ENCODE peak calls at places on chromosomes 12 and 14, in five cellular contexts. P is transverse colon, H is prostate gland, X is ovary, S is body of pancreas. Q is an unnamed sample.
A peak's percentile ranks its signal among the peaks of the same experiment; 100 is the strongest.

GRCh38 chr14:77615231-77616132 is 955 bp downstream of the SPTLC2 start:
- DNase-seq in P (peak; percentile 26), H (no peak), X (no peak), S (peak; percentile 7), Q (no peak)

GRCh38 chr14:38098074-38098846 is 109.4 kb upstream of the SSTR1 start:
- DNase-seq in P (no peak), H (no peak), X (no peak), S (no peak), Q (no peak)

GRCh38 chr12:70830221-70831061 is 90.1 kb downstream of the PTPRR start:
- DNase-seq in P (no peak), H (no peak), X (no peak), S (no peak), Q (no peak)

GRCh38 chr12:126338031-126338441 is 1272.8 kb downstream of the AACS start:
- DNase-seq in P (no peak), H (no peak), X (no peak), S (no peak), Q (no peak)

GRCh38 chr12:127280393-127281275 is 986.3 kb upstream of the TMEM132C start:
- DNase-seq in P (peak; percentile 70), H (no peak), X (peak; percentile 44), S (peak; percentile 42), Q (peak; percentile 64)

GRCh38 chr12:18343708-18344107 is 82.4 kb downstream of the PIK3C2G start:
- DNase-seq in P (peak; percentile 11), H (no peak), X (no peak), S (no peak), Q (no peak)

GRCh38 chr14:99235578-99235977 is 36.4 kb downstream of the BCL11B start:
- DNase-seq in P (no peak), H (no peak), X (no peak), S (no peak), Q (no peak)

GRCh38 chr14:50320279-50320678 is 8.2 kb downstream of the DMAC2L start:
- DNase-seq in P (no peak), H (no peak), X (no peak), S (no peak), Q (no peak)

GRCh38 chr12:54279632-54280400 is at the start of gene CBX5:
- DNase-seq in P (peak; percentile 99), H (peak; percentile 100), X (peak; percentile 99), S (peak; percentile 100), Q (peak; percentile 97)
- TF ChIP-seq POLR2A in P (peak; percentile 94), H (peak; percentile 92), X (peak; percentile 91), S (peak; percentile 57), Q (peak; percentile 76)

GRCh38 chr14:102180248-102180998 is 40.7 kb downstream of the WDR20 start:
- DNase-seq in P (no peak), H (no peak), X (no peak), S (no peak), Q (no peak)
- H3K27ac ChIP-seq in P (no peak overlapping the region), H (no peak overlapping the region), X (no peak overlapping the region), S (no peak overlapping the region), Q (no peak overlapping the region)

GRCh38 chr12:51814311-51815088 is 34.0 kb downstream of the FIGNL2 start:
- DNase-seq in P (peak; percentile 86), H (peak; percentile 41), X (peak; percentile 76), S (peak; percentile 84), Q (peak; percentile 90)
- TF ChIP-seq POLR2A in P (peak; percentile 38), H (no peak), X (no peak), S (peak; percentile 81), Q (no peak)

GRCh38 chr14:103556976-103557758 is 5.3 kb downstream of the BAG5 start:
- DNase-seq in P (no peak), H (no peak), X (no peak), S (no peak), Q (no peak)
- H3K27ac ChIP-seq in P (peak overlapping the region; percentile 59), H (peak overlapping the region; percentile 2), X (no peak overlapping the region), S (no peak overlapping the region), Q (no peak overlapping the region)

GRCh38 chr14:23302290-23303225 is at the start of gene PPP1R3E:
- DNase-seq in P (peak; percentile 88), H (peak; percentile 49), X (peak; percentile 80), S (peak; percentile 77), Q (peak; percentile 88)
- TF ChIP-seq POLR2A in P (peak; percentile 63), H (no peak), X (no peak), S (peak; percentile 4), Q (no peak)

GRCh38 chr12:130849561-130850417 is 10.7 kb upstream of the STX2 start:
- DNase-seq in P (no peak), H (no peak), X (no peak), S (peak; percentile 61), Q (no peak)

GRCh38 chr12:130850418-130851021 is 11.5 kb upstream of the STX2 start:
- DNase-seq in P (no peak), H (no peak), X (no peak), S (no peak), Q (no peak)

GRCh38 chr12:130846386-130846785 is 7.3 kb upstream of the STX2 start:
- DNase-seq in P (no peak), H (no peak), X (no peak), S (no peak), Q (no peak)

DNA sequence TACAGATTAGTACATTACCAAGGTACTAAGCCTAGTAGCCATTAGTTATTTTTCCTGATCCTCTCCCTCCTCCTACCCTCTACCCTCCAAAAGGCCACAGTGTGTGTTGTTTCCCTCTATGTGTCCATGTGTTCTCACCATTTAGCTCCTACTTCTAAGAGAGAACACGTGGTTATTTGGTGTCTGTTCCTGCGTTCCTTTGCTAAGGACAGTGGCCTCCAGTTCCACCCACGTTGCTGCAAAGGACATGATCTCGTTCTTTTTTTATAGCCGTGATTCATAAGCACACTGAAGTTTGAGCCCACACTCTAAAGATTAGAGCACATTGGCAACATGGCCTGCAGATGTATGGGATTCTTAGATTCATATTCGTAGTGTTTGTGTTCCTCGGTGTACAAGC is 8.0 kb upstream of the STX2 start:
- DNase-seq in P (no peak), H (no peak), X (no peak), S (no peak), Q (no peak)
- H3K27ac ChIP-seq in P (no peak overlapping the region), H (no peak overlapping the region), X (no peak overlapping the region), S (no peak overlapping the region), Q (no peak overlapping the region)

GRCh38 chr14:22427771-22428228 is 161.2 kb downstream of the DAD1 start:
- DNase-seq in P (no peak), H (peak; percentile 28), X (no peak), S (peak; percentile 53), Q (no peak)
- TF ChIP-seq POLR2A in P (no peak), H (no peak), X (no peak), S (no peak), Q (no peak)

GRCh38 chr14:89164168-89165074 is 252.6 kb downstream of the FOXN3 start:
- DNase-seq in P (no peak), H (no peak), X (no peak), S (no peak), Q (no peak)
- H3K27ac ChIP-seq in P (peak overlapping the region; percentile 29), H (no peak overlapping the region), X (no peak overlapping the region), S (no peak overlapping the region), Q (peak overlapping the region; percentile 76)

DNA sequence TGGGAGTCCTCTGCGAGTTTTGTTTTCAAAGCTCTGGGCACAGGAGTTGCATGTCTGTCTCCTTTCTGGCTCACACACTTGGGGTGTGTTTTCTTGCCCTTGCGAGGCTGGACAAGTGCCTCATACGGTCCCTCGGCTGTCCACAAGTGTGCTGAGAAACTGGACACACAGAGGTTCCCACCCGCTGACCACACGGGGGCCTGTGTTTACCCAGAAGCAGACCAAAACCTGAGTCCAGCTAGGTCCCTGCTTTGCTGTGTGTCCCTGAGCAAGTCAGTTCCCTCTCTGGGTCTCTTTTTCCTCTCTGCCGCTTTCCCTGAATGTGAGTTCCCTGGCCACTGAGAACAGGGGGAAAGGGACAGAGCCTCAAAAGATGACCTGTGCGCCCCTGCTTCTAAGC is 678 bp upstream of the OAS2 start:
- DNase-seq in P (no peak), H (no peak), X (no peak), S (no peak), Q (no peak)
- TF ChIP-seq POLR2A in P (no peak), H (no peak), X (no peak), S (no peak), Q (no peak)

DNA sequence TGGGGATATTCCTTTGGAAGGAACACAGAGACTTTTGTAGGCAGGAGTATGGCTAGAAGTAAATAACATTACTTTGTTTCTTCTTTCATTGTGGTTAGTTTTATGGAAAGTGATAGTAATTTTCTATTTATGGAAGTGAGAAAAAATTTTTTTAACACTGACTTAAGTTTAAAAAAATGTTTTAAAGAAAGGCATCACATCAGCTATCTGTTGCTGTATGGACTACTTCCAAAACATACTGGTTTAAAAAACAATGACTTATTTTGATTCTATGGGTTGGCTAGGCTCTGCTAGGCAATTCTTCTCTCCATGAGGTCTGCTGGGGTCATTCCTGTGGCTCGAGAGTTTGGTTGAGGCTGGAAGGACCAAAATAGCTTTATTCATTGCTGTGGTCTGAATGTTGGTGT is 31.7 kb upstream of the SLC38A2 start:
- DNase-seq in P (no peak), H (no peak), X (no peak), S (no peak), Q (no peak)
- H3K27ac ChIP-seq in P (peak overlapping the region; percentile 70), H (no peak overlapping the region), X (peak overlapping the region; percentile 54), S (no peak overlapping the region), Q (no peak overlapping the region)

Q was measured in Peyer's patch.